ENCODE peak calls at places on chromosomes 6 and 20, in four cellular contexts. P is WTC11, F is GM12878, X is K562. Y is an unnamed sample.

GRCh38 chr6:147508871-147509608 is 550 bp downstream of the SAMD5 start:
- DNase-seq in P (peak; percentile 21), X (peak; percentile 52), F (no peak), Y (no peak)

GRCh38 chr20:46621492-46621891 is 29.8 kb downstream of the SLC13A3 start:
- DNase-seq in X (no peak), P (no peak), F (no peak), Y (no peak)

GRCh38 chr6:148593130-148593812 is 153.6 kb upstream of the UST start:
- DNase-seq in X (no peak), F (no peak), P (no peak), Y (no peak)

GRCh38 chr20:32761831-32762753 is at the start of gene DNMT3B:
- DNase-seq in X (peak; percentile 99), P (peak; percentile 98), F (no peak), Y (peak; percentile 60)

GRCh38 chr20:7155282-7155681 is 387.8 kb downstream of the BMP2 start:
- DNase-seq in F (no peak), X (no peak), P (no peak), Y (no peak)

GRCh38 chr6:150491131-150491795 is 108.4 kb upstream of the PLEKHG1 start:
- DNase-seq in F (peak; percentile 24), X (no peak), P (no peak), Y (no peak)

GRCh38 chr20:34824861-34825529 is 456 bp downstream of the NCOA6 start:
- DNase-seq in X (no peak), F (no peak), P (peak; percentile 78), Y (peak; percentile 54)

GRCh38 chr6:144064831-144065668 is 30.3 kb downstream of the SF3B5 start:
- DNase-seq in P (no peak), F (peak; percentile 44), X (no peak), Y (no peak)

GRCh38 chr6:150201791-150202329 is 59.0 kb downstream of the PPP1R14C start:
- DNase-seq in X (no peak), P (no peak), F (no peak), Y (no peak)

GRCh38 chr6:35876902-35877301 is 44.0 kb downstream of the SRPK1 start:
- DNase-seq in P (no peak), X (no peak), F (no peak), Y (no peak)

GRCh38 chr6:125802943-125803377 is 12.2 kb downstream of the NCOA7 start:
- DNase-seq in X (no peak), F (no peak), P (no peak), Y (no peak)

GRCh38 chr6:51495016-51495805 is 592.2 kb downstream of the PKHD1 start:
- DNase-seq in F (no peak), P (peak; percentile 18), X (no peak), Y (no peak)

GRCh38 chr20:40654876-40655275 is 34.2 kb downstream of the MAFB start:
- DNase-seq in X (no peak), P (no peak), F (no peak), Y (no peak)

GRCh38 chr20:40658509-40658908 is 30.5 kb downstream of the MAFB start:
- DNase-seq in F (no peak), P (no peak), X (no peak), Y (no peak)

GRCh38 chr20:40659567-40659966 is 29.5 kb downstream of the MAFB start:
- DNase-seq in X (no peak), P (no peak), F (no peak), Y (no peak)

GRCh38 chr20:40652426-40652825 is 36.6 kb downstream of the MAFB start:
- DNase-seq in F (no peak), X (no peak), P (no peak), Y (no peak)

DNA sequence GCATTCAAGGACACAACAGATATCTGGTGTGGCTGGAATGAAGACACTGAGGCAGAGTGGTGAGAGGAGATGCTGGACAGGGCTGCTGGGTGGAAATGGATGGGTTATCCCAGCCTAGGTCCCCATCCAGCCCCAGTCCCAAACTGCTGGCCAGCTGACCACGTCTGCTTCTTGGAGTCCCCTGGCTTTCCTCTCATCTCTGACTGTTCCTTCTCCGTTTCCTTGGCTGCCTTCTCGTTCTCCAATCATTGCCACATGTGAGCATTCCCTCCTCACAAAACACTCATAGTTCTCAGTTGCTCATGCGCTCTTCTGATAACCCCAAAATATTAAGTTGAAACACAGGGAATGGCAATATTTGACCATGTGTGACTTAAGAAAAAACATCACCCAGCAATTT is 31.5 kb downstream of the MAFB start:
- DNase-seq in F (no peak), X (no peak), P (no peak), Y (no peak)
- TF ChIP-seq TCF7 in F (no peak), X (no peak), P (no peak), Y (no peak)

GRCh38 chr6:41667195-41667594 is 28.9 kb downstream of the MDFI start:
- DNase-seq in P (no peak), F (no peak), X (no peak), Y (no peak)
- TF ChIP-seq CREB1 in P (no peak), F (no peak), X (no peak), Y (peak; percentile 9)

DNA sequence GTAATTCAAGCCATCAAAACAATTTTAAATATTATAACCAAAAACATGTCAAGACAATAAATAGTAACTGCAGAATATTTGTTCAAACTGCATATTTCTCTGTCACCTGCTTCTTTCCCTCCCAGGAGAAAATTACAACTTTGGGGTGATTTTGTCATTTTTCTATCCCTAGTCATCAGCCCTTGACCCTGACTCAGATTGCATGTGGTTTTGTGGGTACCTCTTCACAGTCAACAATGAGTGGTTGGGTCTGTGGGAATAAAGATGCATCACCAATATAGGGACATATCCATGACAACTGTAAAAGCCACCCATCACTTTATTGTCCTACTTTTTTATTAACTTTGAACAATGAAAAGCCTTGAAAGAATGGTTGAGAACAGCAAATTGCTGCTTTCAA is 7.3 kb downstream of the COL10A1 start:
- DNase-seq in P (no peak), F (no peak), X (no peak), Y (no peak)
- TF ChIP-seq TCF7 in P (no peak), F (no peak), X (no peak), Y (no peak)

GRCh38 chr6:298233-299049 is 6.2 kb downstream of the DUSP22 start:
- DNase-seq in X (no peak), P (no peak), F (no peak), Y (no peak)
- TF ChIP-seq CREB1 in X (no peak), P (no peak), F (no peak), Y (no peak)

GRCh38 chr6:89566930-89567634 is 71.5 kb downstream of the LYRM2 start:
- DNase-seq in F (no peak), X (no peak), P (no peak), Y (peak; percentile 12)

GRCh38 chr6:89563866-89564265 is 74.7 kb downstream of the LYRM2 start:
- DNase-seq in X (no peak), F (no peak), P (no peak), Y (no peak)

GRCh38 chr6:89564752-89565427 is 73.7 kb downstream of the LYRM2 start:
- DNase-seq in X (no peak), P (no peak), F (no peak), Y (peak; percentile 61)

GRCh38 chr6:89567635-89568390 is 70.7 kb downstream of the LYRM2 start:
- DNase-seq in X (no peak), F (no peak), P (no peak), Y (peak; percentile 79)

GRCh38 chr6:89566011-89566775 is 72.4 kb downstream of the LYRM2 start:
- DNase-seq in P (no peak), F (no peak), X (no peak), Y (no peak)
- TF ChIP-seq TCF7 in P (no peak), F (no peak), X (no peak), Y (no peak)

DNA sequence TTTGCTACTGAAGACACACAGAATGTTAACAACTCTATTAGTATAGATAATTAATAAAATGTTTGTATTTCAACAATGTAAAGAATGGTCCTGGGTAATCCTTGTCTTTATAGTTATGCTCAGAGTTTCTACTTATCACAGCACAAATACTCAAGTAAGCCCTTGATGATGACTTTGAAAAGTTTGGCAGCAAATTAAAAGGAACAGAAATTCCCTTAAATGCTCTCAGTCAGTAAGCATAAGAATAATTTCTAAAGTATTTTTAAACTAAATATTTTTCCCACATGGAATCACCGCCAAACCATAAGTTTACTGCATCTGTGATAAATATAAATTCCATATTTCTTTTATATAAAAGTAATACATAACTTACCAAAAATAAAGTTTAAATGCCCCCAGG is 96.1 kb downstream of the COL12A1 start:
- DNase-seq in F (no peak), P (no peak), X (no peak), Y (no peak)
- TF ChIP-seq CREB1 in F (no peak), P (no peak), X (no peak), Y (no peak)

DNA sequence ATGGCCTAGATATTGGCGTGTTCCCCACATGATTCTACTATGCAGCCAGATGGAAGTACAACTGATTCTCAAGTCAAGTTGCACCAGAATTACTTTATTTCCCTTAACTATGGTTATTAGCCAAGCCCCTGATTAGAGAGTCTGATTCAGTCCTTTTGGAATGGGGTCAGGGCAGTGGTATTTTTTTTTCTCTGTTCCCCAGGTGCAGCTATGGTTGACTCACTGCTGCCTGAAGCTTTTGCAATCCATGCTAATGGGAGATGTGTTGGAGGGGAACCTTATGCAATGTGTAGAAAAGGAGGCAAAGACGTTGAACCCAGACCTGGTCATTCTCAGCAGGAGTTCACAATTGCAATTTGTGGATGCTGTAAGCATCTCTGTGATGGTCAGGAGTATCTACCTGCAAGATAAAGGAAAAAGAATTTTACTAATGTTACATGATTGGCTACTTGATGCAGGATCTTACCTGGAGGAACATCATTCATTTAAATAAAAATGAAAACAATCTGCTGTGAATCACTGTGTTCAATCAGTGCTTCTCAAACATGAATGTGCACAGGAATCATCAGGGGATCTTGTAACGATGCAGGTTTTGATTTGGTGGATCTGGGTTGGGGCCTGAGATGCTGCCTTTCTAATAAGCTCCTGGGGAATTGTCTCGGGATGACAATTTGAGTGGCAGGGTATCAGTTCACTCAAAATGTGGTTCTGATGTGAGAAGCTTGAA is 49.4 kb downstream of the PFDN4 start:
- DNase-seq in X (no peak), P (no peak), F (no peak), Y (no peak)
- TF ChIP-seq TCF7 in X (no peak), P (no peak), F (no peak), Y (no peak)

DNA sequence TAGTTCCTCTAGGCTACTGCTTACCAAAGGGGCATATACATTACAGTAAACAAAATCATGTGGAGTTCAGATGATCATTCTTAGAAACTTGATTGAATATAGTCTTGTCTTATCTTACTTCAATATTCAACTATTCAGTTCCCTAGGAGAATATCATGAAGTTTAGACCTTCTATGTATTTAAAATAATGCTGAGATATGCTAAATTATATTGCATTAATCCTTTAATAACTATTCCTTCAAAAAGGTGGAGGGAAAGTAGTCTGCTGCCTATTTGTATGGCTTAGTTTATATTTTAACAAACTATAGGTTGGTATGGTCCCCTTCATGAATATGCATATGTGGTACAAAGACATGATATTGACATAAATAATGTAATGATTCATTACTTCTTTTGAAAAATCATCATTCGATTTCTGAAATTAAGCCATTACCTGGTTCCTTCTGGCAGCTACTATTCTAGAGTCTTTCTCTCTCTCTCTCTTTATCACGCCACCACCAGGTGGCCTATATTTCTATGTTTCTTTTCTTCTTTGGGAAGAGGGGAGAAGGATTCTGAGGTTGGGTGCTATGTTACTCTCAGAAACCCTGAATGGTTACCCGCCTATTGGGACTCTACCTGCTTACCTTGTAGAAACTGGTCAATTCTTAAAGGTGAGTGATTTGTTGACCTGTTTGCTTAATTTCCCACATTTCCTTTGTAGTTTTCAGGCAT is 855.8 kb downstream of the HACE1 start:
- DNase-seq in P (no peak), F (no peak), X (no peak), Y (peak; percentile 13)
- TF ChIP-seq CREB1 in P (no peak), F (no peak), X (no peak), Y (no peak)

GRCh38 chr6:116386581-116387299 is 16.0 kb downstream of the DSE start:
- DNase-seq in F (no peak), P (no peak), X (no peak), Y (no peak)
- TF ChIP-seq TCF7 in F (peak; percentile 42), P (no peak), X (no peak), Y (no peak)

GRCh38 chr20:64077094-64077493 is 2.2 kb downstream of the RGS19 start:
- DNase-seq in P (no peak), F (no peak), X (no peak), Y (no peak)
- TF ChIP-seq CREB1 in P (no peak), F (peak; percentile 29), X (no peak), Y (no peak)

Y was measured in HepG2.